ENCODE peak calls at places on chromosomes 3 and 15, in six cellular contexts. B is H1, N is neuronal stem cell, M is IMR-90, R is H9, E is trophoblast cell. X is an unnamed sample.

GRCh38 chr3:130539005-130539404 is 22.0 kb downstream of the COL6A6 start:
- DNase-seq in E (peak; percentile 38), R (peak; percentile 73), M (peak; percentile 17), N (peak; percentile 54), B (peak; percentile 70), X (peak; percentile 52)

GRCh38 chr15:51312132-51312531 is 26.3 kb downstream of the CYP19A1 start:
- DNase-seq in N (no peak), M (peak; percentile 71), E (no peak), B (no peak), R (no peak), X (peak; percentile 46)

GRCh38 chr15:83199288-83199687 is 8.3 kb downstream of the HDGFL3 start:
- DNase-seq in B (no peak), N (no peak), R (no peak), M (no peak), E (no peak), X (no peak)

GRCh38 chr3:56593455-56594158 is 36.6 kb downstream of the CCDC66 start:
- DNase-seq in N (no peak), R (no peak), E (no peak), B (no peak), M (no peak), X (no peak)

GRCh38 chr15:61327019-61327631 is 98.0 kb upstream of the RORA start:
- DNase-seq in M (no peak), N (no peak), R (no peak), B (no peak), E (no peak), X (no peak)

GRCh38 chr3:59772416-59773408 is 722.9 kb upstream of the CFAP20DC start:
- DNase-seq in M (no peak), E (no peak), R (no peak), N (no peak), B (no peak), X (no peak)

GRCh38 chr3:100047455-100048141 is 66.7 kb downstream of the FILIP1L start:
- DNase-seq in N (no peak), E (peak; percentile 6), B (no peak), M (peak; percentile 97), R (no peak), X (peak; percentile 84)

GRCh38 chr3:46699846-46700523 is 1.2 kb upstream of the TMIE start:
- DNase-seq in B (no peak), N (no peak), M (no peak), E (peak; percentile 27), R (no peak), X (no peak)

GRCh38 chr15:61175024-61175423 is 54.1 kb downstream of the RORA start:
- DNase-seq in M (peak; percentile 4), R (no peak), B (no peak), N (peak; percentile 11), E (no peak), X (no peak)

GRCh38 chr15:66862111-66862815 is 160.2 kb downstream of the SMAD6 start:
- DNase-seq in R (peak; percentile 41), M (no peak), B (no peak), N (no peak), E (no peak), X (peak; percentile 49)

GRCh38 chr3:65436580-65436979 is 602.1 kb downstream of the MAGI1 start:
- DNase-seq in N (no peak), R (no peak), B (no peak), M (no peak), E (no peak), X (peak; percentile 49)

GRCh38 chr3:100136921-100137320 is 22.6 kb upstream of the FILIP1L start:
- DNase-seq in E (no peak), N (no peak), M (peak; percentile 38), B (no peak), R (no peak), X (no peak)

GRCh38 chr3:16484216-16484615 is 29.3 kb downstream of the RFTN1 start:
- DNase-seq in M (peak; percentile 99), B (no peak), R (no peak), E (peak; percentile 30), N (no peak), X (peak; percentile 94)

GRCh38 chr3:52237659-52238172 is 1.2 kb downstream of the TWF2 start:
- DNase-seq in M (peak; percentile 89), E (peak; percentile 49), R (peak; percentile 68), N (no peak), B (peak; percentile 63), X (peak; percentile 92)

GRCh38 chr3:16500093-16500492 is 13.4 kb downstream of the RFTN1 start:
- DNase-seq in N (no peak), R (no peak), M (no peak), B (no peak), E (no peak), X (no peak)

GRCh38 chr3:126570103-126570541 is 11.4 kb upstream of the C3orf22 start:
- DNase-seq in N (no peak), E (no peak), B (peak; percentile 50), R (peak; percentile 41), M (no peak), X (no peak)

GRCh38 chr3:142849148-142849547 is 39.7 kb downstream of the PCOLCE2 start:
- DNase-seq in E (no peak), N (no peak), B (no peak), M (no peak), R (no peak), X (no peak)

GRCh38 chr3:138456961-138457862 is 22.8 kb downstream of the ESYT3 start:
- DNase-seq in B (no peak), N (no peak), R (peak; percentile 15), M (no peak), E (no peak), X (no peak)

GRCh38 chr3:113626513-113627371 is 69.7 kb downstream of the USF3 start:
- DNase-seq in E (peak; percentile 35), M (peak; percentile 58), R (peak; percentile 69), B (peak; percentile 67), N (peak; percentile 58), X (peak; percentile 77)

GRCh38 chr3:191170097-191170496 is 28.9 kb upstream of the OSTN start:
- DNase-seq in R (no peak), E (no peak), M (no peak), N (no peak), B (no peak), X (no peak)

GRCh38 chr15:45586990-45587860 is at the start of gene BLOC1S6:
- DNase-seq in M (peak; percentile 90), B (peak; percentile 94), E (peak; percentile 90), N (peak; percentile 92), R (peak; percentile 93), X (peak; percentile 96)
- H4K8ac ChIP-seq in M (peak within 1 kb of the TSS; percentile 89), B (peak within 1 kb of the TSS; percentile 98), E (peak within 1 kb of the TSS; percentile 92), N (no peak within 1 kb of the TSS), R (peak within 1 kb of the TSS; percentile 96), X (peak within 1 kb of the TSS; percentile 93)

GRCh38 chr3:81468385-81468784 is 293.1 kb downstream of the GBE1 start:
- DNase-seq in B (no peak), N (no peak), M (no peak), E (no peak), R (no peak), X (no peak)

GRCh38 chr3:81466161-81466560 is 295.3 kb downstream of the GBE1 start:
- DNase-seq in M (no peak), N (no peak), R (no peak), E (no peak), B (no peak), X (no peak)

GRCh38 chr3:81472600-81473362 is 288.7 kb downstream of the GBE1 start:
- DNase-seq in N (no peak), E (no peak), B (no peak), R (no peak), M (no peak), X (no peak)

GRCh38 chr3:81465510-81465909 is 295.9 kb downstream of the GBE1 start:
- DNase-seq in B (no peak), M (no peak), N (no peak), E (no peak), R (no peak), X (no peak)

GRCh38 chr3:81470416-81470978 is 290.9 kb downstream of the GBE1 start:
- DNase-seq in B (no peak), R (no peak), M (no peak), E (no peak), N (no peak), X (no peak)
- H2BK5ac ChIP-seq in B (no peak overlapping the region), R (no peak overlapping the region), M (no peak overlapping the region), E (no peak overlapping the region), N (no peak overlapping the region), X (no peak overlapping the region)

GRCh38 chr3:11660242-11660641 is 16.5 kb upstream of the VGLL4 start:
- DNase-seq in E (no peak), R (no peak), M (no peak), B (no peak), N (no peak), X (no peak)
- H3K14ac ChIP-seq in E (no peak overlapping the region), R (no peak overlapping the region), M (no peak overlapping the region), B (no peak overlapping the region), N (no peak overlapping the region), X (no peak overlapping the region)

GRCh38 chr15:86073281-86073680 is 6.4 kb upstream of the AGBL1 start:
- DNase-seq in R (no peak), M (no peak), E (no peak), B (no peak), N (no peak), X (no peak)

GRCh38 chr15:86077070-86077469 is 2.6 kb upstream of the AGBL1 start:
- DNase-seq in B (no peak), E (peak; percentile 46), M (no peak), R (no peak), N (no peak), X (no peak)

GRCh38 chr15:86079491-86080266 is at the start of gene AGBL1:
- DNase-seq in N (no peak), E (peak; percentile 12), B (no peak), R (peak; percentile 76), M (no peak), X (no peak)

GRCh38 chr15:86080302-86080701 is 631 bp downstream of the AGBL1 start:
- DNase-seq in N (no peak), M (no peak), B (no peak), R (no peak), E (no peak), X (no peak)

DNA sequence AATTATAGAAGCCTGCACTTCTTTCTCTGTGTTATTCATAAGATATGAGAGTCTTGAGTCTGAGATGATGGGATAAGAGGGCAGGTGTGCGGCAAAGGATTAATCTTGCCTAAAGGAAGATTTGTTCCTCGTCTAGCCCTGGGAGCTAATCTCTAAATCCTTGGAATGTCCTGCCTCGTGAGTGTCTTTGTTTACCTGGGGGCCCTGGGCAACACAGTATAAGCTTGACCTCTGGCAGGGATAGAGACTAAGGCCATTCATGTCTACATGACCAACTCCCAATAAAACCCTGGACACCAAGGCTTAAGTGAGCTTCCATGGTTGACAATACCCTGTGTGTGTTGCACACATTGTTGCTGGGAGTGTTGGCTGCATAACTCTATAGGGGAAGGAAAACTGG is 3.2 kb upstream of the AGBL1 start:
- DNase-seq in B (no peak), N (no peak), M (no peak), E (peak; percentile 93), R (no peak), X (no peak)
- H4K8ac ChIP-seq in B (no peak overlapping the region), N (no peak overlapping the region), M (no peak overlapping the region), E (no peak overlapping the region), R (no peak overlapping the region), X (no peak overlapping the region)

GRCh38 chr3:167734498-167735232 is at the start of gene PDCD10:
- DNase-seq in N (peak; percentile 98), E (peak; percentile 100), R (peak; percentile 99), B (peak; percentile 95), M (peak; percentile 98), X (peak; percentile 99)
- H2BK5ac ChIP-seq in N (peak within 1 kb of the TSS; percentile 91), E (peak within 1 kb of the TSS; percentile 84), R (peak within 1 kb of the TSS; percentile 88), B (peak within 1 kb of the TSS; percentile 99), M (peak within 1 kb of the TSS; percentile 64), X (peak within 1 kb of the TSS; percentile 85)